ENCODE peak calls at places on chromosomes 4 and X, in seven cellular contexts. A is SJSA1, O is NAMALWA, G is foreskin keratinocyte, E is adrenal gland, Q is activated T-cell treated with anti-CD3 and anti-CD28 coated beads for 48 hours, R is GM23338. Y is an unnamed sample.

GRCh38 chr4:66558651-66559050 is 888.4 kb upstream of the EPHA5 start:
- DNase-seq in A (no peak), O (no peak), G (no peak), E (no peak), Q (no peak), R (no peak), Y (no peak)

GRCh38 chrX:152307936-152308335 is 143.2 kb downstream of the GABRA3 start:
- DNase-seq in A (no peak), O (no peak), G (no peak), E (no peak), Q (no peak), R (no peak), Y (no peak)

GRCh38 chrX:103056902-103057301 is 7.1 kb downstream of the BEX1 start:
- DNase-seq in A (no peak), O (no peak), G (no peak), E (no peak), Q (no peak), R (no peak), Y (no peak)

GRCh38 chr4:24808261-24808660 is 12.9 kb downstream of the SOD3 start:
- DNase-seq in A (no peak), O (no peak), G (no peak), E (no peak), Q (no peak), R (no peak), Y (no peak)

GRCh38 chrX:40152173-40152705 is 54.5 kb upstream of the BCOR start:
- DNase-seq in A (peak; percentile 53), O (no peak), G (no peak), E (no peak), Q (no peak), R (peak; percentile 58), Y (no peak)

GRCh38 chr4:67881226-67881625 is 2.6 kb downstream of the TMPRSS11D start:
- DNase-seq in A (no peak), O (no peak), G (no peak), E (no peak), Q (no peak), R (no peak), Y (no peak)

GRCh38 chrX:152907084-152907651 is 9.3 kb downstream of the ZNF185 start:
- DNase-seq in A (no peak), O (no peak), G (no peak), E (peak; percentile 60), Q (no peak), R (peak; percentile 76), Y (no peak)

GRCh38 chr4:149409186-149410056 is 406.2 kb downstream of the IQCM start:
- DNase-seq in A (peak; percentile 71), O (no peak), G (peak; percentile 73), E (peak; percentile 74), Q (no peak), R (no peak), Y (no peak)

GRCh38 chr4:112002301-112002700 is 143.0 kb upstream of the FAM241A start:
- DNase-seq in A (no peak), O (no peak), G (peak; percentile 91), E (no peak), Q (no peak), R (no peak), Y (no peak)

GRCh38 chr4:132297346-132297745 is 851.7 kb upstream of the PCDH10 start:
- DNase-seq in A (no peak), O (peak; percentile 23), G (no peak), E (no peak), Q (no peak), R (no peak), Y (no peak)

GRCh38 chrX:133373366-133374079 is 41.8 kb downstream of the GPC4 start:
- DNase-seq in A (no peak), O (no peak), G (no peak), E (no peak), Q (no peak), R (no peak), Y (peak; percentile 46)

GRCh38 chr4:108166441-108167315 is 2.1 kb downstream of the LEF1 start:
- DNase-seq in A (peak; percentile 49), O (peak; percentile 80), G (no peak), E (peak; percentile 25), Q (peak; percentile 69), R (peak; percentile 94), Y (peak; percentile 22)

GRCh38 chr4:617644-618330 is 7.6 kb upstream of the PDE6B start:
- DNase-seq in A (no peak), O (no peak), G (peak; percentile 53), E (no peak), Q (no peak), R (peak; percentile 65), Y (no peak)

GRCh38 chr4:62914758-62915157 is 1494.5 kb downstream of the TECRL start:
- DNase-seq in A (no peak), O (no peak), G (no peak), E (no peak), Q (no peak), R (no peak), Y (no peak)

GRCh38 chrX:115357316-115357715 is 67.8 kb downstream of the LUZP4 start:
- DNase-seq in A (no peak), O (no peak), G (no peak), E (no peak), Q (no peak), R (no peak), Y (no peak)

Y was measured in body of pancreas.